ENCODE peak calls at places on chromosomes 12 and 14, in four cellular contexts. Y, T, U and V are unnamed samples.

GRCh38 chr12:129049917-129050316 is 196.6 kb downstream of the GLT1D1 start:
- DNase-seq in U (no peak), Y (no peak), T (no peak), V (peak)

GRCh38 chr14:51953996-51954395 is 35.4 kb upstream of the RTRAF start:
- DNase-seq in Y (no peak), U (no peak), T (no peak), V (no peak)

GRCh38 chr14:68568907-68569545 is 223.8 kb downstream of the ZFP36L1 start:
- DNase-seq in U (no peak), T (no peak), Y (no peak), V (no peak)

GRCh38 chr12:7349418-7349817 is 45.5 kb downstream of the ACSM4 start:
- DNase-seq in Y (no peak), T (no peak), U (no peak), V (no peak)

GRCh38 chr14:57747036-57747435 is 118.9 kb downstream of the SLC35F4 start:
- DNase-seq in Y (peak), T (no peak), U (no peak), V (no peak)

GRCh38 chr14:39015964-39016577 is 87.0 kb downstream of the SEC23A start:
- DNase-seq in T (no peak), Y (no peak), U (no peak), V (no peak)

GRCh38 chr12:8948711-8949524 is 527 bp downstream of the M6PR start:
- DNase-seq in Y (peak), T (peak), U (no peak), V (peak)

GRCh38 chr12:25701290-25701689 is 148.2 kb upstream of the LMNTD1 start:
- DNase-seq in U (no peak), Y (peak), T (no peak), V (no peak)

GRCh38 chr12:120367924-120368788 is 808 bp downstream of the MSI1 start:
- DNase-seq in U (no peak), T (no peak), Y (no peak), V (peak)

GRCh38 chr14:30521899-30522736 is 36.8 kb upstream of the G2E3 start:
- DNase-seq in U (peak), T (peak), Y (peak), V (peak)

GRCh38 chr12:18139254-18139653 is 49.3 kb upstream of the RERGL start:
- DNase-seq in Y (no peak), U (no peak), T (no peak), V (no peak)

GRCh38 chr12:56874821-56875220 is 59.4 kb downstream of the SDR9C7 start:
- DNase-seq in Y (no peak), T (no peak), U (no peak), V (no peak)

GRCh38 chr14:73786942-73787759 is 64.5 kb upstream of the PTGR2 start:
- DNase-seq in U (no peak), T (no peak), Y (peak), V (peak)

GRCh38 chr12:89140580-89141236 is 211.6 kb downstream of the DUSP6 start:
- DNase-seq in U (no peak), Y (no peak), T (no peak), V (no peak)

GRCh38 chr12:20527396-20528154 is 159.2 kb downstream of the PDE3A start:
- DNase-seq in Y (peak), T (no peak), U (no peak), V (no peak)

GRCh38 chr12:77594386-77594785 is 236.3 kb upstream of the NAV3 start:
- DNase-seq in T (no peak), U (no peak), Y (no peak), V (no peak)

GRCh38 chr12:26113194-26113654 is 11.6 kb downstream of the BHLHE41 start:
- DNase-seq in Y (no peak), U (no peak), T (no peak), V (no peak)

GRCh38 chr12:62629971-62630739 is 163.5 kb downstream of the MON2 start:
- DNase-seq in Y (no peak), T (no peak), U (no peak), V (no peak)

GRCh38 chr12:96235497-96235826 is 41.3 kb downstream of the ELK3 start:
- DNase-seq in T (no peak), Y (peak), U (no peak), V (no peak)

GRCh38 chr14:82251434-82251833 is 717.8 kb upstream of the SEL1L start:
- DNase-seq in Y (peak), U (no peak), T (no peak), V (no peak)

GRCh38 chr12:53973093-53974042 is at the start of gene HOXC11:
- DNase-seq in Y (peak), U (no peak), T (no peak), V (no peak)
- TF ChIP-seq SMC3 in Y (no peak), U (no peak), T (no peak), V (no peak)

GRCh38 chr14:20681348-20682126 is 2.8 kb upstream of the RNASE4 start:
- DNase-seq in Y (peak), U (peak), T (peak), V (peak)

GRCh38 chr14:20683125-20683895 is 1.1 kb upstream of the RNASE4 start:
- DNase-seq in T (peak), Y (peak), U (peak), V (peak)

GRCh38 chr14:20683896-20684661 is at the start of gene RNASE4:
- DNase-seq in Y (peak), U (peak), T (peak), V (peak)

GRCh38 chr14:20682127-20682434 is 2.3 kb upstream of the RNASE4 start:
- DNase-seq in T (no peak), Y (no peak), U (no peak), V (no peak)

DNA sequence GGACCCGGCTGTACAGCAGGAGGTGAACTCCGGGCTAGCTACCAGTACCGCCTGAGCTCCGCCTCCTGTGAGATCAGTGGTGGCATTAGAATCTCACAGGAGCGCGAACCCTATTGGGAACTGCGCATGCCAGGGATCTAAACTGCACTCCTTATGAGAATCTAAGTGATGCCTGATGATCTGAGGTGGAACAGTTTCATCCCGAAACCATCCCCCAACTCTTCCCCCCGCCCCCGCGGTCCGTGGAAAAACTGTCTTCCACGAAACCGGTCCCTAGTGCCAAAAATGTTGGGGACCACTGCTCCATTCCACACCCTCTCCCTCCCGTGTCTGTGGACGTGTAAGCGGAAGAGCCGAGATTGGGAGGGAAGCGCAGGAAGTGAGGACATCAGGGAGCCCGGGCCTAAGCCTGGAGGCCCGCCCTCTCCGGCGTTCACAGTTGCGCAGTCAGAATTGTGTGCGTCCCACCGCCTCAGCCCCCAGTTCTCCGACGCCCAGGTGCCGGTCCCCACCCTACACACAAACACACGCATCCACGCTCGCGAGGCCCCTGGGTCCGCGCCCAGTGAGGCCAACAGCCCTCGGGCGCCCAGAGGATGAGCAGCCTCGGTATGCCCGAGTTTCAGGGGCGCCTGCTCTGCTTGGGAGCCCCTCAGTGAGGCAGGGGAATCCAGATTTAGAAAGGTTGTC is 1.8 kb upstream of the RNASE4 start:
- DNase-seq in Y (peak), U (no peak), T (peak), V (peak)
- TF ChIP-seq REST in Y (peak), U (no peak), T (no peak), V (no peak)

GRCh38 chr14:20486700-20487401 is 17.6 kb downstream of the PNP start:
- DNase-seq in T (no peak), U (no peak), Y (no peak), V (no peak)

GRCh38 chr14:20492486-20492885 is 12.9 kb upstream of the RNASE10 start:
- DNase-seq in Y (no peak), U (no peak), T (no peak), V (no peak)

GRCh38 chr14:20490563-20490962 is 14.8 kb upstream of the RNASE10 start:
- DNase-seq in T (no peak), U (no peak), Y (no peak), V (peak)

GRCh38 chr14:20487402-20487742 is 18.0 kb upstream of the RNASE10 start:
- DNase-seq in Y (no peak), U (no peak), T (no peak), V (no peak)

DNA sequence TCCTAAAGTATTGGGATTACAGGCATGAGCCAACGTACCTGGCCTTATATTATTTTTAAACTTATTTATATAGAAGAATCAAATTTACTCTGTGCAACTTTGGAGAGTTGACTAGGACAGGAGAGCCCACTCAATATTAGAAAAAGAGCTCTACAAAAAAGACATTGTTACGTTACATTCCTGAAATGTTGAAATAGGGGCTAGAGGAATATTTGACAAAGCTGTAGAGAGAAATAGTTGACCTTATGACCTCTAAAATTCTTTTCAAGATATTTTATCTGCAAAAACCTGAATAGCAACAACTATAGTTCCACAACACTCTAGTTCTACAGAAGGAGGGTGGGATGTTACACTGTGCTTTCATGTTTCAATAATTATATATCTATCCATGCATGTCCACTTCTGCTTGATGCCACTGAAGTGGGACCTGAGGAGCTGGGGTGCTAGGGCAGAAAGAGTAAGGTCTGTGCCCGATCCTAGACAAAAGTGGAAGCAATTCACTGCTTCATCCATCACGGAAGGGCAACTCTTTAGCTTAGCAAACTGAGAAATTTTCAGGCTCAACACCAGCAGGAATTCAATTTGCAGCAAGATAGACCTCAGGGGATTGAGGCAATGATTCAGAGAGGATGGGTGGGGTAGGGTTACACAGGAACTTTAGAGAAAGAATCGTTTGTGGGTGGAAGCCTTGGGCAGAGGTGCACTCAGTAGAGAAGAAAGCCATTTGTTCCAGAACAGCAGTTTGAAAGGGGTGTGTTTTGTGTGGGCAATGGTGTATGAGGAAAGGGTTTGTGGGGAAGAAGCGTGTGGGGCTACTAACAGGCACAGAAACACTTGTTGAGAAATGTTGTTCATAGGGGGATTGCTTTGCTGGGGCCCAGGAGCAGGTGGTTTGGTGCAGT is 16.0 kb upstream of the RNASE10 start:
- DNase-seq in U (peak), Y (no peak), T (peak), V (no peak)
- TF ChIP-seq HDAC2 in U (no peak), Y (no peak), T (no peak), V (no peak)

DNA sequence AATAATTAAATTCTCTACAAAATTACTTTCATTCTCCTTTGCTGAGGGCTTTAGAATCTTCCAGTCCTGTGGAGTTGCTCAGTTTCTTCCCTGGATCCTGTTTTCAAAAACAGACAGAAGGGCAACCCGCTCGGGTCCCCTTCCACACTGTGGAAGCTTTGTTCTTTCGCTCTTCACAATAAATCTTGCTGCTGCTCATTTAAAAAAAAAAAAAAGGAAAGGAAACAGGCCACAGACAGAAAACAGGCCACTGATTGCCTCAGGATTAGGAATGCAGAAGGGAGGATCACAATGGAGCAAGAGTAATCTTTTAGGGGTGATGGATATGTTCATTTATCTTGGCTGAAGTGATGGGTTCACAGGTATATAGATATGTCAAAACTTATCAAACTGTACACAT is 29.5 kb upstream of the HIGD1C start:
- DNase-seq in U (no peak), Y (no peak), T (no peak), V (no peak)
- TF ChIP-seq SMC3 in U (no peak), Y (no peak), T (no peak), V (no peak)

GRCh38 chr14:24442240-24443052 is at the start of gene SDR39U1:
- DNase-seq in Y (peak), U (peak), T (peak), V (peak)
- TF ChIP-seq REST in Y (peak), U (no peak), T (peak), V (no peak)

GRCh38 chr14:47490353-47490752 is 185.1 kb downstream of the MDGA2 start:
- DNase-seq in U (no peak), T (no peak), Y (no peak), V (no peak)
- TF ChIP-seq HDAC2 in U (no peak), T (no peak), Y (no peak), V (no peak)

GRCh38 chr12:109126781-109127180 is 10.4 kb downstream of the ACACB start:
- DNase-seq in T (no peak), Y (no peak), U (no peak), V (no peak)
- TF ChIP-seq SMC3 in T (no peak), Y (no peak), U (no peak), V (no peak)

GRCh38 chr14:99870617-99871016 is 77.4 kb downstream of the EML1 start:
- DNase-seq in Y (no peak), U (no peak), T (no peak), V (no peak)

GRCh38 chr14:99872786-99873440 is 79.7 kb downstream of the EML1 start:
- DNase-seq in U (no peak), T (no peak), Y (no peak), V (no peak)

GRCh38 chr14:99873653-99874052 is 80.4 kb downstream of the EML1 start:
- DNase-seq in U (no peak), Y (no peak), T (no peak), V (no peak)

GRCh38 chr14:99875421-99875820 is 82.2 kb downstream of the EML1 start:
- DNase-seq in U (no peak), Y (no peak), T (no peak), V (no peak)

DNA sequence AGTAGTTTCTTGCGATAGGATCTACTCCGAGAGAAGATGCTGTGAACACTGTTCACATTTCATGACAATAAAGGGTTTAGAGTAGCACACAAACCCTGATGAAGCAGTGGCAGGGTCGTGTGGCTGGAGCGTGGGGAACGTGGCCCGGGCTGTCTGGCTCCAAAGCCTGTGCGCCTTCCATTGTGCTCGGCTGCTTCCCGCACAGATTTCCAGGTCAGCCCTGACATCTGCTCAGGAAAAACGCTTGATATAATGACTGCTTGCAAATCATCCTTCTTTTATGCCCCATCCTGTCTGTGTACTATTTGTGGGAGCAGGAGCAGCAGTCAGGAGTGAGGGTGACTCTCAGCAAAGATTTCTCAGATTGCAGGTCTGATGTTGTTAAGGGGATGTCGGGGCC is 78.6 kb downstream of the EML1 start:
- DNase-seq in T (no peak), U (no peak), Y (no peak), V (no peak)
- TF ChIP-seq REST in T (no peak), U (no peak), Y (no peak), V (no peak)